ENCODE peak calls at places on chromosomes 16 and 17, in seven cellular contexts. I, P, T, Z, H, C and O are unnamed samples.

GRCh38 chr16:59179446-59180082 is 445.4 kb upstream of the GOT2 start:
- DNase-seq in Z (no peak), H (no peak), P (no peak), T (no peak), I (no peak), C (no peak), O (no peak)

GRCh38 chr17:64084086-64084939 is 45.6 kb downstream of the ERN1 start:
- DNase-seq in H (no peak), C (no peak), I (no peak), T (no peak), P (no peak), Z (no peak), O (no peak)

GRCh38 chr17:2369551-2370210 is 31.2 kb downstream of the MNT start:
- DNase-seq in H (no peak), I (no peak), T (no peak), P (no peak), C (no peak), Z (no peak), O (no peak)

GRCh38 chr17:17463821-17464220 is 13.0 kb upstream of the MED9 start:
- DNase-seq in P (no peak), Z (no peak), I (no peak), T (no peak), H (no peak), C (no peak), O (no peak)

GRCh38 chr17:58060596-58061191 is 22.5 kb upstream of the DYNLL2 start:
- DNase-seq in T (no peak), I (no peak), C (no peak), Z (no peak), H (no peak), P (no peak), O (no peak)

GRCh38 chr17:29196784-29197515 is 16.8 kb upstream of the MYO18A start:
- DNase-seq in I (no peak), H (no peak), T (no peak), C (no peak), Z (no peak), P (no peak), O (no peak)

GRCh38 chr17:74325743-74326379 is at the start of gene KIF19:
- DNase-seq in C (peak), P (peak), H (peak), I (peak), Z (peak), T (peak), O (peak)

GRCh38 chr16:29748077-29748759 is 2.4 kb upstream of the C16orf54 start:
- DNase-seq in C (no peak), P (no peak), T (no peak), H (no peak), Z (no peak), I (no peak), O (no peak)

GRCh38 chr17:58530655-58531054 is 16.2 kb upstream of the MTMR4 start:
- DNase-seq in H (no peak), P (no peak), Z (no peak), T (no peak), I (no peak), C (no peak), O (no peak)

GRCh38 chr17:74814453-74814852 is 38.3 kb upstream of the NAT9 start:
- DNase-seq in Z (no peak), H (no peak), P (no peak), T (no peak), I (no peak), C (no peak), O (no peak)

GRCh38 chr17:34610038-34610437 is 30.7 kb downstream of the TMEM132E start:
- DNase-seq in C (no peak), H (no peak), Z (no peak), P (no peak), T (no peak), I (no peak), O (no peak)

GRCh38 chr17:72270530-72270929 is 149.7 kb downstream of the SOX9 start:
- DNase-seq in P (peak), H (no peak), C (no peak), T (no peak), I (no peak), Z (no peak), O (no peak)

GRCh38 chr16:88466175-88466862 is 13.2 kb downstream of the ZFPM1 start:
- DNase-seq in I (no peak), P (no peak), C (no peak), H (no peak), T (peak), Z (no peak), O (no peak)